ENCODE peak calls at places on chromosome 14, in five cellular contexts. N is AG04450; A is CD8-positive, alpha-beta T cell; E is stomach; M is fibroblast of lung. J is an unnamed sample.

GRCh38 chr14:100573009-100573756 is 14.0 kb downstream of the BEGAIN start:
- DNase-seq in N (no peak), A (no peak), E (no peak), M (no peak), J (no peak)

GRCh38 chr14:81511110-81511900 is 22.3 kb downstream of the SEL1L start:
- DNase-seq in E (no peak), N (no peak), A (no peak), M (no peak), J (peak; percentile 26)

GRCh38 chr14:101122114-101122854 is 218.8 kb upstream of the RTL1 start:
- DNase-seq in A (no peak), E (peak; percentile 11), M (no peak), N (no peak), J (no peak)

GRCh38 chr14:65193891-65194290 is 91.6 kb upstream of the MAX start:
- DNase-seq in A (no peak), N (no peak), M (no peak), E (no peak), J (no peak)

GRCh38 chr14:99481745-99482099 is 513 bp downstream of the CCNK start:
- DNase-seq in N (no peak), M (peak; percentile 38), A (no peak), E (no peak), J (peak; percentile 38)

GRCh38 chr14:67280506-67280905 is 39.3 kb downstream of the PALS1 start:
- DNase-seq in N (no peak), M (no peak), E (no peak), A (no peak), J (no peak)

GRCh38 chr14:102140750-102141145 is 1.1 kb downstream of the WDR20 start:
- DNase-seq in A (no peak), E (no peak), M (no peak), N (no peak), J (no peak)

GRCh38 chr14:101715209-101716076 is 46.1 kb upstream of the PPP2R5C start:
- DNase-seq in N (no peak), M (no peak), A (no peak), E (peak; percentile 22), J (no peak)

GRCh38 chr14:90658541-90658967 is 157.7 kb downstream of the TTC7B start:
- DNase-seq in A (no peak), E (no peak), M (no peak), N (no peak), J (peak; percentile 53)

GRCh38 chr14:99246536-99247083 is 25.4 kb downstream of the BCL11B start:
- DNase-seq in A (no peak), E (no peak), M (no peak), N (no peak), J (no peak)

GRCh38 chr14:36027354-36027753 is 149.2 kb downstream of the PTCSC3 start:
- DNase-seq in E (no peak), N (no peak), M (no peak), A (no peak), J (no peak)

GRCh38 chr14:28308727-28309126 is 457.9 kb upstream of the FOXG1 start:
- DNase-seq in M (peak; percentile 15), N (no peak), A (no peak), E (no peak), J (peak; percentile 95)

GRCh38 chr14:58964598-58964928 is 223.9 kb upstream of the DAAM1 start:
- DNase-seq in E (no peak), N (no peak), M (no peak), A (no peak), J (no peak)

GRCh38 chr14:74886001-74886400 is 4.3 kb downstream of the DLST start:
- DNase-seq in E (no peak), N (peak; percentile 92), A (no peak), M (peak; percentile 92), J (peak; percentile 93)

GRCh38 chr14:104994988-104995387 is 9.4 kb downstream of the CLBA1 start:
- DNase-seq in E (no peak), N (no peak), M (no peak), A (no peak), J (no peak)

GRCh38 chr14:103548463-103549351 is 13.8 kb downstream of the BAG5 start:
- DNase-seq in N (no peak), E (no peak), A (no peak), M (no peak), J (no peak)

GRCh38 chr14:77036484-77037337 is 8.2 kb upstream of the IRF2BPL start:
- DNase-seq in N (no peak), A (no peak), E (no peak), M (no peak), J (no peak)

GRCh38 chr14:70651522-70651921 is 9.8 kb downstream of the TTC9 start:
- DNase-seq in N (no peak), E (no peak), A (no peak), M (no peak), J (no peak)

GRCh38 chr14:26217778-26218177 is 380.1 kb downstream of the NOVA1 start:
- DNase-seq in N (no peak), A (no peak), M (no peak), E (no peak), J (no peak)

GRCh38 chr14:104359301-104359968 is 220.1 kb upstream of the C14orf180 start:
- DNase-seq in N (no peak), M (no peak), E (no peak), A (no peak), J (no peak)

GRCh38 chr14:20630340-20631022 is 11.0 kb downstream of the OR6S1 start:
- DNase-seq in N (no peak), M (peak; percentile 28), A (no peak), E (no peak), J (peak; percentile 52)

GRCh38 chr14:70907996-70908917 is 998 bp downstream of the PCNX1 start:
- DNase-seq in M (peak; percentile 64), N (no peak), A (no peak), E (peak; percentile 42), J (peak; percentile 70)

GRCh38 chr14:56339855-56340701 is 221.9 kb downstream of the PELI2 start:
- DNase-seq in M (peak; percentile 97), A (peak; percentile 18), E (peak; percentile 66), N (peak; percentile 94), J (peak; percentile 98)

GRCh38 chr14:105534586-105534985 is 8.2 kb downstream of the TMEM121 start:
- DNase-seq in E (no peak), M (no peak), A (no peak), N (no peak), J (no peak)

GRCh38 chr14:73227812-73228781 is 9.2 kb upstream of the PAPLN start:
- DNase-seq in E (no peak), N (peak; percentile 84), A (no peak), M (peak; percentile 94), J (peak; percentile 98)

GRCh38 chr14:104001003-104001402 is 58.7 kb upstream of the RD3L start:
- DNase-seq in E (no peak), A (no peak), N (no peak), M (no peak), J (no peak)

GRCh38 chr14:51525705-51526104 is 126.0 kb upstream of the FRMD6 start:
- DNase-seq in A (no peak), N (no peak), E (no peak), M (no peak), J (no peak)

GRCh38 chr14:58749066-58749669 is 111.4 kb downstream of the DACT1 start:
- DNase-seq in M (peak; percentile 95), A (no peak), N (peak; percentile 93), E (peak; percentile 51), J (peak; percentile 87)

GRCh38 chr14:103879570-103880333 is 32.4 kb upstream of the PPP1R13B start:
- DNase-seq in M (no peak), E (peak; percentile 91), N (no peak), A (no peak), J (no peak)

GRCh38 chr14:89339158-89339557 is 77.9 kb downstream of the FOXN3 start:
- DNase-seq in A (no peak), E (no peak), N (no peak), M (no peak), J (no peak)
- H3K4me3 ChIP-seq in A (no peak overlapping the region), E (no peak overlapping the region), N (no peak overlapping the region), M (no peak overlapping the region), J (no peak overlapping the region)

GRCh38 chr14:68843471-68844209 is 50.8 kb upstream of the ZFP36L1 start:
- DNase-seq in E (peak; percentile 88), A (peak; percentile 48), N (peak; percentile 34), M (peak; percentile 75), J (peak; percentile 80)

GRCh38 chr14:68846466-68846865 is 53.6 kb upstream of the ZFP36L1 start:
- DNase-seq in E (no peak), A (no peak), M (no peak), N (no peak), J (no peak)

GRCh38 chr14:68841030-68841809 is 48.4 kb upstream of the ZFP36L1 start:
- DNase-seq in A (no peak), N (peak; percentile 45), E (no peak), M (peak; percentile 90), J (peak; percentile 35)

GRCh38 chr14:68842298-68842697 is 49.4 kb upstream of the ZFP36L1 start:
- DNase-seq in N (no peak), E (no peak), M (peak; percentile 25), A (no peak), J (no peak)

GRCh38 chr14:68844210-68844545 is 51.3 kb upstream of the ZFP36L1 start:
- DNase-seq in M (no peak), A (no peak), N (no peak), E (no peak), J (no peak)
- TF ChIP-seq CTCF in M (no peak), A (peak; percentile 18), N (no peak), E (no peak), J (no peak)

GRCh38 chr14:21940887-21941855 is 267.6 kb upstream of the OR4E1 start:
- DNase-seq in N (no peak), A (no peak), E (no peak), M (peak; percentile 9), J (peak; percentile 18)
- H3K4me3 ChIP-seq in N (no peak overlapping the region), A (peak overlapping the region; percentile 7), E (no peak overlapping the region), M (no peak overlapping the region), J (no peak overlapping the region)

GRCh38 chr14:94770815-94771190 is 890 bp upstream of the GSC start:
- DNase-seq in N (no peak), M (no peak), E (no peak), A (no peak), J (no peak)

GRCh38 chr14:94768141-94768520 is 1.8 kb downstream of the GSC start:
- DNase-seq in M (no peak), A (no peak), E (no peak), N (no peak), J (no peak)

GRCh38 chr14:94768521-94769412 is 1.1 kb downstream of the GSC start:
- DNase-seq in M (no peak), A (no peak), E (no peak), N (no peak), J (no peak)

GRCh38 chr14:94770251-94770749 is 387 bp upstream of the GSC start:
- DNase-seq in E (no peak), A (no peak), M (peak; percentile 44), N (no peak), J (peak; percentile 39)

GRCh38 chr14:94769413-94770250 is at the start of gene GSC:
- DNase-seq in N (no peak), M (no peak), A (no peak), E (peak; percentile 42), J (peak; percentile 29)
- TF ChIP-seq CTCF in N (no peak), M (no peak), A (no peak), E (no peak), J (no peak)

GRCh38 chr14:61341275-61342210 is 20.2 kb downstream of the PRKCH start:
- DNase-seq in E (no peak), N (no peak), A (no peak), M (no peak), J (no peak)
- H3K4me3 ChIP-seq in E (no peak overlapping the region), N (no peak overlapping the region), A (peak overlapping the region; percentile 6), M (no peak overlapping the region), J (no peak overlapping the region)

GRCh38 chr14:34212172-34212571 is 249.9 kb downstream of the SPTSSA start:
- DNase-seq in M (no peak), N (no peak), E (no peak), A (no peak), J (no peak)
- TF ChIP-seq CTCF in M (no peak), N (no peak), E (no peak), A (no peak), J (no peak)